ENCODE peak calls at places on chromosomes 3 and 15, in six cellular contexts. I, E, F, K, L and J are unnamed samples.

GRCh38 chr3:72398781-72399180 is 449.5 kb downstream of the SHQ1 start:
- DNase-seq in I (no peak), E (no peak), F (no peak), K (no peak), L (no peak), J (no peak)

GRCh38 chr3:138468886-138469285 is 34.5 kb downstream of the ESYT3 start:
- DNase-seq in I (no peak), E (no peak), F (no peak), K (no peak), L (no peak), J (no peak)

GRCh38 chr3:115975353-115975752 is 352.0 kb downstream of the GAP43 start:
- DNase-seq in I (no peak), E (no peak), F (no peak), K (no peak), L (no peak), J (no peak)

GRCh38 chr3:187288176-187288893 is 3.2 kb downstream of the MASP1 start:
- DNase-seq in I (no peak), E (no peak), F (no peak), K (no peak), L (no peak), J (no peak)

GRCh38 chr3:52032702-52033408 is 23.5 kb downstream of the DUSP7 start:
- DNase-seq in I (no peak), E (no peak), F (no peak), K (no peak), L (no peak), J (no peak)

GRCh38 chr3:14900881-14901873 is 46.2 kb upstream of the NR2C2 start:
- DNase-seq in I (no peak), E (no peak), F (no peak), K (no peak), L (no peak), J (no peak)

GRCh38 chr3:82671466-82671865 is 910.0 kb upstream of the GBE1 start:
- DNase-seq in I (no peak), E (no peak), F (no peak), K (no peak), L (no peak), J (no peak)

GRCh38 chr15:43218908-43219706 is 1.7 kb downstream of the EPB42 start:
- DNase-seq in I (no peak), E (no peak), F (no peak), K (no peak), L (no peak), J (no peak)

GRCh38 chr15:78387678-78388077 is 47.5 kb downstream of the CRABP1 start:
- DNase-seq in I (no peak), E (no peak), F (no peak), K (no peak), L (no peak), J (no peak)